ENCODE peak calls at places on chromosomes 12 and 14, in six cellular contexts. P is H1, T is IMR-90, M is mesendoderm, Z is neuronal stem cell, G is H9. U is an unnamed sample.

GRCh38 chr12:91651728-91652127 is 469.1 kb upstream of the DCN start:
- DNase-seq in P (no peak), T (no peak), M (no peak), Z (no peak), G (no peak), U (no peak)

GRCh38 chr12:53048780-53049401 is 974 bp upstream of the TNS2 start:
- DNase-seq in P (no peak), T (peak; percentile 62), M (peak; percentile 96), Z (no peak), G (peak; percentile 83), U (peak; percentile 78)

GRCh38 chr14:102144914-102145313 is 5.2 kb downstream of the WDR20 start:
- DNase-seq in P (no peak), T (no peak), M (no peak), Z (no peak), G (no peak), U (no peak)

GRCh38 chr12:15256760-15257159 is 35.5 kb upstream of the RERG start:
- DNase-seq in P (no peak), T (peak; percentile 2), M (no peak), Z (no peak), G (no peak), U (no peak)

GRCh38 chr12:133129368-133130037 is 571 bp downstream of the ZNF891 start:
- DNase-seq in P (peak; percentile 39), T (peak; percentile 15), M (no peak), Z (no peak), G (no peak), U (no peak)

GRCh38 chr14:85317491-85318021 is 212.4 kb upstream of the FLRT2 start:
- DNase-seq in P (no peak), T (peak; percentile 26), M (no peak), Z (no peak), G (no peak), U (no peak)

GRCh38 chr12:46209914-46210834 is 58.7 kb downstream of the SLC38A1 start:
- DNase-seq in P (no peak), T (no peak), M (peak; percentile 39), Z (no peak), G (no peak), U (no peak)

GRCh38 chr14:37610945-37611523 is 15.6 kb downstream of the TTC6 start:
- DNase-seq in P (no peak), T (no peak), M (no peak), Z (no peak), G (no peak), U (no peak)

GRCh38 chr12:102876883-102877282 is 40.2 kb downstream of the PAH start:
- DNase-seq in P (peak; percentile 74), T (no peak), M (peak; percentile 53), Z (no peak), G (peak; percentile 64), U (no peak)

GRCh38 chr12:9331218-9331626 is 123.0 kb upstream of the PZP start:
- DNase-seq in P (peak; percentile 94), T (peak; percentile 41), M (peak; percentile 53), Z (peak; percentile 56), G (peak; percentile 87), U (peak; percentile 50)

GRCh38 chr12:68236421-68237059 is 10.9 kb upstream of the IL26 start:
- DNase-seq in P (no peak), T (no peak), M (no peak), Z (no peak), G (no peak), U (no peak)

GRCh38 chr14:46490150-46490769 is 161.3 kb downstream of the RPL10L start:
- DNase-seq in P (no peak), T (no peak), M (peak; percentile 71), Z (peak; percentile 5), G (peak; percentile 40), U (peak; percentile 45)

GRCh38 chr14:29927596-29928341 is at the start of gene PRKD1:
- DNase-seq in P (peak; percentile 81), T (peak; percentile 62), M (peak; percentile 86), Z (peak; percentile 57), G (peak; percentile 65), U (peak; percentile 76)

GRCh38 chr12:130671556-130671955 is 44.5 kb downstream of the RIMBP2 start:
- DNase-seq in P (no peak), T (no peak), M (no peak), Z (no peak), G (no peak), U (no peak)

GRCh38 chr12:50747817-50748216 is 16.1 kb upstream of the ATF1 start:
- DNase-seq in P (no peak), T (no peak), M (peak; percentile 94), Z (no peak), G (peak; percentile 76), U (peak; percentile 26)

GRCh38 chr14:92417759-92418158 is 94.8 kb downstream of the SLC24A4 start:
- DNase-seq in P (no peak), T (no peak), M (no peak), Z (no peak), G (no peak), U (no peak)

GRCh38 chr14:73753043-73753886 is 39.1 kb upstream of the PNMA1 start:
- DNase-seq in P (no peak), T (no peak), M (peak; percentile 54), Z (no peak), G (peak; percentile 27), U (peak; percentile 66)

GRCh38 chr12:66813137-66813867 is 134.4 kb upstream of the GRIP1 start:
- DNase-seq in P (no peak), T (no peak), M (peak; percentile 44), Z (no peak), G (no peak), U (no peak)

GRCh38 chr14:72479471-72479931 is 414.4 kb downstream of the DPF3 start:
- DNase-seq in P (no peak), T (peak; percentile 4), M (peak; percentile 18), Z (no peak), G (no peak), U (no peak)

GRCh38 chr12:46515829-46516228 is 143.3 kb upstream of the SLC38A2 start:
- DNase-seq in P (no peak), T (no peak), M (no peak), Z (no peak), G (no peak), U (no peak)

GRCh38 chr12:455821-456220 is 3.9 kb upstream of the B4GALNT3 start:
- DNase-seq in P (no peak), T (no peak), M (no peak), Z (no peak), G (peak; percentile 11), U (no peak)

GRCh38 chr12:59122784-59123183 is 202.5 kb upstream of the LRIG3 start:
- DNase-seq in P (no peak), T (no peak), M (no peak), Z (no peak), G (no peak), U (no peak)

GRCh38 chr14:21686468-21686867 is 12.8 kb upstream of the OR4E1 start:
- DNase-seq in P (no peak), T (no peak), M (no peak), Z (no peak), G (no peak), U (no peak)
- H2BK15ac ChIP-seq in P (no peak overlapping the region), T (no peak overlapping the region), M (no peak overlapping the region), Z (no peak overlapping the region), G (no peak overlapping the region), U (no peak overlapping the region)

GRCh38 chr12:131831635-131832041 is 3.4 kb downstream of the MMP17 start:
- DNase-seq in P (no peak), T (peak; percentile 53), M (no peak), Z (no peak), G (peak; percentile 28), U (no peak)

GRCh38 chr12:131829351-131829794 is 1.2 kb downstream of the MMP17 start:
- DNase-seq in P (no peak), T (no peak), M (no peak), Z (no peak), G (peak; percentile 41), U (peak; percentile 31)

GRCh38 chr12:131831021-131831571 is 2.9 kb downstream of the MMP17 start:
- DNase-seq in P (no peak), T (no peak), M (no peak), Z (no peak), G (no peak), U (peak; percentile 37)

GRCh38 chr12:131829795-131830334 is 1.7 kb downstream of the MMP17 start:
- DNase-seq in P (no peak), T (no peak), M (peak; percentile 31), Z (no peak), G (peak; percentile 57), U (no peak)

DNA sequence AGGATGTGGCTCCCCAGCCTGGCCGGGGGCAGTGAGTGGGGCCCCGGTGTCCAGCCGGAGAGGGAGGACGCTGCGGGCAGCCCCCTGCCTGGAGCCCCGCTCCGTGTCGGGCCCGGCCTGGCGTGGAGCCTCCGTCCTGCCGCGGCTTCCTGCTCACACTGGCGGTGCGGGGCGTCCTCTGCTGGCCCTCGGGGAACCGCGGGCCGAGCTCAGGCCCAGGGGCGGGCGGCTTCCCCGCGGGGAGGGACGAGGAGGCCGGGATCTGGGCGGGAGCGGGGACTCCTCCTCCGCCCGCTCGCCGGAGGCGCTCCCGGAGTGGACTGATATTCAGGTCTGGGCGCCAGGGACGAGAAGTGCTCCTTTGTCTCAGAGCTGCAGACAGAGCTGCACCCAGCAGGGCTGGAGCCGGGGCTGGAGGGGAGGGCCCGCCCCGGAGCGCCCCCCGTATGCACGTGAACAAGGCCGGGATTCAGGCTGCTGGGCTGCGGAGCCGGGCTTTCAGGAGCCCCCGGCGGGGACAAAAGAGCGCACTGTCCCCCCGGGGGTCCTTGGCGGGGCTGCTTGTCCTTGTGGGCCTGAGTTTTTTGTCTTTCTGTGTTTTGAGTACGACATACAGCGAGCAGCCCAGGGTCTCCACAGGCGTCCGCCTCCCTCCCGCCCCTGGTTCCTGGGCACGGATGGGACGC is 2.3 kb downstream of the MMP17 start:
- DNase-seq in P (peak; percentile 77), T (peak; percentile 77), M (peak; percentile 80), Z (peak; percentile 68), G (peak; percentile 76), U (peak; percentile 80)
- H2BK120ac ChIP-seq in P (no peak overlapping the region), T (no peak overlapping the region), M (no peak overlapping the region), Z (no peak overlapping the region), G (no peak overlapping the region), U (no peak overlapping the region)

GRCh38 chr14:70190156-70190555 is 1.4 kb upstream of the SLC8A3 start:
- DNase-seq in P (no peak), T (no peak), M (no peak), Z (no peak), G (no peak), U (no peak)
- H3K4me2 ChIP-seq in P (peak overlapping the region; percentile 93), T (no peak overlapping the region), M (no peak overlapping the region), Z (no peak overlapping the region), G (no peak overlapping the region), U (no peak overlapping the region)

DNA sequence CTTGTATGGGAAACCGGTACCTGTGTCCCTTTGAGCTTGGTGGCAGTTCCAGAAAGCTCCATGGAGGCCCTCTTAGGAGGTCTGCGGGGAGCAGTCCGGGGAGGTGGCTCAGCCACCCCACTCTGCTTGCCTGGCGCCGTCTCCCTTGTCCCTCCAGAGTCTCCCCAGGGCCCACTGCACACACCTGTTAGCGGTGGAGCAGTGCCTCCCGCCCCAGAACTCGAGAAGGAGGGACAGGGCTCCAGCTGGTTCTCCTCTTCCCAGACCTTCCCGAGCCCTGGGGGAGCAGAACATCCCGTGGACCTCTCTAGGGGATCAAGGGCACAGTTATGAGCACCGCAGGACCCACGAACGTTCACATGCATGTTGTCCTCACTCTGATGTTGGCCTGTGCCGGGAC is 10.8 kb downstream of the ASPG start:
- DNase-seq in P (no peak), T (no peak), M (no peak), Z (no peak), G (no peak), U (no peak)
- H2BK15ac ChIP-seq in P (no peak overlapping the region), T (no peak overlapping the region), M (no peak overlapping the region), Z (peak overlapping the region; percentile 76), G (no peak overlapping the region), U (no peak overlapping the region)

GRCh38 chr12:70598467-70599194 is 38.6 kb downstream of the PTPRB start:
- DNase-seq in P (no peak), T (no peak), M (no peak), Z (no peak), G (no peak), U (no peak)
- H2BK120ac ChIP-seq in P (no peak overlapping the region), T (no peak overlapping the region), M (no peak overlapping the region), Z (no peak overlapping the region), G (no peak overlapping the region), U (no peak overlapping the region)

U was measured in mesenchymal stem cell.